ENCODE peak calls at places on chromosomes 3 and 15, in four cellular contexts. One of them, this sample, is unnamed.

GRCh38 chr3:131033480-131034080 is 6.9 kb downstream of the NEK11 start:
- DNase-seq in HepG2: peak; percentile 43
- DNase-seq in H1: no peak
- DNase-seq in SK-N-SH: peak; percentile 51
- DNase-seq in this sample: no peak

GRCh38 chr3:4996223-4996765 is 17.1 kb downstream of the BHLHE40 start:
- DNase-seq in SK-N-SH: no peak
- DNase-seq in HepG2: no peak
- DNase-seq in H1: no peak
- DNase-seq in this sample: no peak

GRCh38 chr3:131387796-131388195 is 6.2 kb downstream of the NUDT16 start:
- DNase-seq in HepG2: no peak
- DNase-seq in SK-N-SH: no peak
- DNase-seq in H1: no peak
- DNase-seq in this sample: no peak

GRCh38 chr3:148331111-148331818 is 366.4 kb upstream of the AGTR1 start:
- DNase-seq in H1: no peak
- DNase-seq in HepG2: no peak
- DNase-seq in SK-N-SH: no peak
- DNase-seq in this sample: no peak

GRCh38 chr3:49110780-49111179 is 6.2 kb upstream of the QARS1 start:
- DNase-seq in SK-N-SH: no peak
- DNase-seq in HepG2: no peak
- DNase-seq in H1: no peak
- DNase-seq in this sample: no peak

GRCh38 chr3:190591080-190591479 is 77.2 kb downstream of the IL1RAP start:
- DNase-seq in H1: no peak
- DNase-seq in SK-N-SH: no peak
- DNase-seq in HepG2: no peak
- DNase-seq in this sample: no peak

GRCh38 chr3:176795897-176796296 is 401.4 kb downstream of the TBL1XR1 start:
- DNase-seq in SK-N-SH: no peak
- DNase-seq in HepG2: no peak
- DNase-seq in H1: no peak
- DNase-seq in this sample: no peak

GRCh38 chr15:29934251-29934650 is 112.0 kb upstream of the TJP1 start:
- DNase-seq in SK-N-SH: no peak
- DNase-seq in HepG2: no peak
- DNase-seq in H1: no peak
- DNase-seq in this sample: no peak

GRCh38 chr3:120846073-120846472 is 61.9 kb upstream of the STXBP5L start:
- DNase-seq in HepG2: no peak
- DNase-seq in H1: no peak
- DNase-seq in SK-N-SH: no peak
- DNase-seq in this sample: no peak

GRCh38 chr3:71168961-71169411 is 414.5 kb downstream of the FOXP1 start:
- DNase-seq in H1: no peak
- DNase-seq in SK-N-SH: peak; percentile 54
- DNase-seq in HepG2: no peak
- DNase-seq in this sample: no peak

GRCh38 chr3:141485578-141486415 is 1.0 kb upstream of the RASA2 start:
- DNase-seq in SK-N-SH: no peak
- DNase-seq in HepG2: peak; percentile 25
- DNase-seq in H1: no peak
- DNase-seq in this sample: no peak

GRCh38 chr3:12483872-12484197 is 445 bp upstream of the TSEN2 start:
- DNase-seq in HepG2: no peak
- DNase-seq in H1: no peak
- DNase-seq in SK-N-SH: no peak
- DNase-seq in this sample: no peak

GRCh38 chr3:120111898-120112297 is 17.7 kb upstream of the GSK3B start:
- DNase-seq in H1: no peak
- DNase-seq in SK-N-SH: no peak
- DNase-seq in HepG2: no peak
- DNase-seq in this sample: no peak

GRCh38 chr3:147483578-147483977 is 74.4 kb downstream of the ZIC1 start:
- DNase-seq in H1: no peak
- DNase-seq in SK-N-SH: no peak
- DNase-seq in HepG2: no peak
- DNase-seq in this sample: no peak

GRCh38 chr3:122067588-122068240 is 12.6 kb downstream of the CD86 start:
- DNase-seq in HepG2: no peak
- DNase-seq in SK-N-SH: no peak
- DNase-seq in H1: no peak
- DNase-seq in this sample: no peak

DNA sequence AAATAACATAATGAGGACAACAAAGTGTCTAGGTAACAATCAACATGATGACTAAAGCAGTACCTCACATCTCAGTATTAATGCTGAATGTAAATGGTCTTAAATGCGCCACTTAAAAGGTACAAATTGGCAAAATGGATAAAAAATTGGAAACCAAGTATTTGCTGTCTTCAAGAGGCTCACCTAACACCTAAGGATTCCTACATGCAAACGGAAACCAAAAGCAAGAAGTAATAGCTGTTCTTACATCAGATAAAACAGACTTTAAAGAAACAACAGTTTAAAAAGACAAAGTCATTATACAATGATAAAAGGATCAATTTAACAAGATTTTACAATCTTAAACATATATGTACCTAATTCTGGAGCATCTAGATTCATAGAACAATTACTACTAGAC is 22.5 kb downstream of the CSNK1G1 start:
- DNase-seq in H1: no peak
- DNase-seq in SK-N-SH: no peak
- DNase-seq in HepG2: no peak
- DNase-seq in this sample: no peak
- H3K79me2 ChIP-seq in H1: peaks cover 7% of the 10 kb centered on the region
- H3K79me2 ChIP-seq in SK-N-SH: peaks cover 68% of the 10 kb centered on the region
- H3K79me2 ChIP-seq in HepG2: peaks cover 8% of the 10 kb centered on the region
- H3K79me2 ChIP-seq in this sample: no peaks in the 10 kb centered on the region

GRCh38 chr15:40010681-40011080 is 28.3 kb downstream of the SRP14 start:
- DNase-seq in SK-N-SH: peak; percentile 37
- DNase-seq in HepG2: no peak
- DNase-seq in H1: no peak
- DNase-seq in this sample: no peak
- TF ChIP-seq TCF12 in SK-N-SH: no peak
- TF ChIP-seq TCF12 in HepG2: no peak
- TF ChIP-seq TCF12 in H1: no peak
- TF ChIP-seq TCF12 in this sample: no peak

DNA sequence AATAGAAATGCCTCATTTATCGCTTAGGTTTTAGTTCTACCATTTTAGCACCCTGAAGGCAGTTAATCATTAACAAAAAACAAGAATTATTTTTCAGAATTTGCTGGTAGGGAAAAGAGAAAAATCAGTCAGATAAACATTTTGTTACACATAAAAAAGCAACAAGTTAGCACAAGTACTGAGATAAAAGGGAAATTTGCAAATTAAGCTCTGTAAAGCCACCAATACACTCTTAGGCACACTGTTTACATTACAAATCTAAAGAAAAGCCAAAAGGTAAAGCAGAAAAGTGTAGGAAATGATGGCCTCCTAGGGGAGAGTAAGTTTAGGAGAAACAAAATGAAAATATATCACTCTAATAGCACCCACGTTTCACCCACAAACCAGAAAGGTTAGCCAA is 1.5 kb upstream of the SATB1 start:
- DNase-seq in H1: no peak
- DNase-seq in SK-N-SH: no peak
- DNase-seq in HepG2: no peak
- DNase-seq in this sample: no peak
- TF ChIP-seq YY1 in H1: no peak
- TF ChIP-seq YY1 in SK-N-SH: no peak
- TF ChIP-seq YY1 in HepG2: no peak
- TF ChIP-seq YY1 in this sample: no peak

GRCh38 chr3:185754920-185755319 is 69.9 kb downstream of the IGF2BP2 start:
- DNase-seq in SK-N-SH: no peak
- DNase-seq in H1: no peak
- DNase-seq in HepG2: no peak
- DNase-seq in this sample: no peak
- H3K79me2 ChIP-seq in SK-N-SH: peaks cover 100% of the 10 kb centered on the region
- H3K79me2 ChIP-seq in H1: peaks cover 96% of the 10 kb centered on the region
- H3K79me2 ChIP-seq in HepG2: peaks cover 91% of the 10 kb centered on the region
- H3K79me2 ChIP-seq in this sample: no peaks in the 10 kb centered on the region

GRCh38 chr3:177826253-177826652 is 629.0 kb upstream of the TBL1XR1 start:
- DNase-seq in SK-N-SH: no peak
- DNase-seq in H1: no peak
- DNase-seq in HepG2: no peak
- DNase-seq in this sample: no peak

GRCh38 chr3:177824841-177825240 is 627.6 kb upstream of the TBL1XR1 start:
- DNase-seq in HepG2: no peak
- DNase-seq in H1: no peak
- DNase-seq in SK-N-SH: no peak
- DNase-seq in this sample: no peak

GRCh38 chr3:177822826-177823225 is 625.5 kb upstream of the TBL1XR1 start:
- DNase-seq in HepG2: no peak
- DNase-seq in SK-N-SH: no peak
- DNase-seq in H1: no peak
- DNase-seq in this sample: no peak

GRCh38 chr3:177823701-177824189 is 626.5 kb upstream of the TBL1XR1 start:
- DNase-seq in HepG2: no peak
- DNase-seq in H1: no peak
- DNase-seq in SK-N-SH: no peak
- DNase-seq in this sample: no peak

GRCh38 chr3:177824190-177824786 is 627.0 kb upstream of the TBL1XR1 start:
- DNase-seq in SK-N-SH: peak; percentile 65
- DNase-seq in H1: no peak
- DNase-seq in HepG2: peak; percentile 93
- DNase-seq in this sample: no peak
- TF ChIP-seq TCF12 in SK-N-SH: peak; percentile 76
- TF ChIP-seq TCF12 in H1: no peak
- TF ChIP-seq TCF12 in HepG2: peak; percentile 53
- TF ChIP-seq TCF12 in this sample: no peak

GRCh38 chr3:138875096-138875753 is 40.5 kb upstream of the PIK3CB start:
- DNase-seq in HepG2: no peak
- DNase-seq in H1: no peak
- DNase-seq in SK-N-SH: no peak
- DNase-seq in this sample: no peak
- TF ChIP-seq YY1 in HepG2: no peak
- TF ChIP-seq YY1 in H1: no peak
- TF ChIP-seq YY1 in SK-N-SH: no peak
- TF ChIP-seq YY1 in this sample: no peak

GRCh38 chr15:60441323-60441722 is 37.6 kb downstream of the ICE2 start:
- DNase-seq in SK-N-SH: no peak
- DNase-seq in H1: no peak
- DNase-seq in HepG2: no peak
- DNase-seq in this sample: no peak
- H3K79me2 ChIP-seq in SK-N-SH: peaks cover 28% of the 10 kb centered on the region
- H3K79me2 ChIP-seq in H1: no peaks in the 10 kb centered on the region
- H3K79me2 ChIP-seq in HepG2: no peaks in the 10 kb centered on the region
- H3K79me2 ChIP-seq in this sample: no peaks in the 10 kb centered on the region

GRCh38 chr3:52399593-52399992 is 45.3 kb downstream of the SEMA3G start:
- DNase-seq in SK-N-SH: no peak
- DNase-seq in HepG2: no peak
- DNase-seq in H1: no peak
- DNase-seq in this sample: no peak
- TF ChIP-seq TCF12 in SK-N-SH: no peak
- TF ChIP-seq TCF12 in HepG2: no peak
- TF ChIP-seq TCF12 in H1: no peak
- TF ChIP-seq TCF12 in this sample: no peak

GRCh38 chr15:94175420-94175819 is 55.9 kb upstream of the MCTP2 start:
- DNase-seq in H1: no peak
- DNase-seq in HepG2: no peak
- DNase-seq in SK-N-SH: no peak
- DNase-seq in this sample: no peak

GRCh38 chr15:94177112-94177511 is 54.2 kb upstream of the MCTP2 start:
- DNase-seq in H1: no peak
- DNase-seq in HepG2: no peak
- DNase-seq in SK-N-SH: peak; percentile 30
- DNase-seq in this sample: no peak

DNA sequence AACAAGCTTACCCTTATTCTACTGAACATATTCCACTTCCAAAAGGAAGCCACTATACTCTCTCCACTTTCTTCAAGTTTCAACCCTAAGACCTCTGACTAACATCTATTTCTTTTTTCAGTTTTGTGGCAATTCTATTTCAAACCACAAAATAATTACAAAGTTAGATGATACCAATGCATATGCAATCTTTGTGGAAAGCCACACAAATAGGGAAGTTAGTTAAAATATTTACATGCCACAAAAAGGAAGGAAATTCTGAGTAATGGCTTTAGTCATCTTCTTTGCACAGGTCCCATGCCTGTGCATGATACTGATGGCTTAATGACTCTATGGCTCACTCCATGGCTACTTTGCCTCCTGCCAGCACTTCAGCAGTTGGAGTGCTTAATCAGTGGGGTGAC is 57.0 kb upstream of the MCTP2 start:
- DNase-seq in HepG2: no peak
- DNase-seq in SK-N-SH: no peak
- DNase-seq in H1: no peak
- DNase-seq in this sample: peak; percentile 30
- TF ChIP-seq YY1 in HepG2: no peak
- TF ChIP-seq YY1 in SK-N-SH: no peak
- TF ChIP-seq YY1 in H1: no peak
- TF ChIP-seq YY1 in this sample: no peak

GRCh38 chr3:73009008-73009407 is 12.4 kb downstream of the PPP4R2 start:
- DNase-seq in H1: no peak
- DNase-seq in HepG2: no peak
- DNase-seq in SK-N-SH: no peak
- DNase-seq in this sample: no peak
- H3K79me2 ChIP-seq in H1: peaks cover 100% of the 10 kb centered on the region
- H3K79me2 ChIP-seq in HepG2: peaks cover 100% of the 10 kb centered on the region
- H3K79me2 ChIP-seq in SK-N-SH: peaks cover 100% of the 10 kb centered on the region
- H3K79me2 ChIP-seq in this sample: peaks cover 88% of the 10 kb centered on the region